ENCODE peak calls at places on chromosomes 7 and 10, in eight cellular contexts. One of them, this sample, is unnamed. For H3K4me1, the result is how much of the 10 kb centered on the place peaks cover.

GRCh38 chr7:94395141-94396041 is 696 bp downstream of the COL1A2 start:
- DNase-seq in H9: peak
- DNase-seq in DND-41: peak
- DNase-seq in HCT116: peak
- DNase-seq in H1: no peak
- DNase-seq in PC-9: no peak
- DNase-seq in hepatocyte: peak
- DNase-seq in mammary epithelial cell: peak
- DNase-seq in this sample: peak

GRCh38 chr7:17651926-17652385 is 288.3 kb downstream of the SNX13 start:
- DNase-seq in mammary epithelial cell: peak
- DNase-seq in hepatocyte: peak
- DNase-seq in HCT116: no peak
- DNase-seq in PC-9: no peak
- DNase-seq in DND-41: no peak
- DNase-seq in H9: no peak
- DNase-seq in H1: no peak
- DNase-seq in this sample: no peak

GRCh38 chr10:5968681-5969453 is 8.5 kb downstream of the IL15RA start:
- DNase-seq in hepatocyte: no peak
- DNase-seq in PC-9: no peak
- DNase-seq in H1: no peak
- DNase-seq in DND-41: no peak
- DNase-seq in HCT116: no peak
- DNase-seq in mammary epithelial cell: no peak
- DNase-seq in H9: no peak
- DNase-seq in this sample: no peak

GRCh38 chr10:92965314-92965713 is 95.3 kb upstream of the CYP26C1 start:
- DNase-seq in mammary epithelial cell: peak
- DNase-seq in hepatocyte: peak
- DNase-seq in DND-41: no peak
- DNase-seq in H9: no peak
- DNase-seq in H1: no peak
- DNase-seq in HCT116: peak
- DNase-seq in PC-9: no peak
- DNase-seq in this sample: peak

GRCh38 chr7:48938539-48938938 is 14.2 kb downstream of the CDC14C start:
- DNase-seq in mammary epithelial cell: peak
- DNase-seq in H9: no peak
- DNase-seq in H1: no peak
- DNase-seq in DND-41: no peak
- DNase-seq in hepatocyte: no peak
- DNase-seq in HCT116: no peak
- DNase-seq in PC-9: no peak
- DNase-seq in this sample: no peak

GRCh38 chr7:891805-892204 is 15.5 kb downstream of the GET4 start:
- DNase-seq in H1: no peak
- DNase-seq in PC-9: no peak
- DNase-seq in DND-41: no peak
- DNase-seq in hepatocyte: no peak
- DNase-seq in HCT116: no peak
- DNase-seq in H9: no peak
- DNase-seq in mammary epithelial cell: no peak
- DNase-seq in this sample: no peak

GRCh38 chr10:110326351-110327032 is 21.8 kb upstream of the SMNDC1 start:
- DNase-seq in H9: no peak
- DNase-seq in DND-41: no peak
- DNase-seq in H1: no peak
- DNase-seq in PC-9: no peak
- DNase-seq in mammary epithelial cell: peak
- DNase-seq in HCT116: peak
- DNase-seq in hepatocyte: no peak
- DNase-seq in this sample: no peak

GRCh38 chr10:48526371-48526821 is 78.5 kb downstream of the ARHGAP22 start:
- DNase-seq in H1: no peak
- DNase-seq in mammary epithelial cell: peak
- DNase-seq in PC-9: no peak
- DNase-seq in HCT116: no peak
- DNase-seq in H9: peak
- DNase-seq in hepatocyte: peak
- DNase-seq in DND-41: no peak
- DNase-seq in this sample: no peak

GRCh38 chr7:111333010-111333409 is 229.3 kb downstream of the IMMP2L start:
- DNase-seq in HCT116: no peak
- DNase-seq in PC-9: no peak
- DNase-seq in mammary epithelial cell: peak
- DNase-seq in DND-41: no peak
- DNase-seq in H1: no peak
- DNase-seq in H9: no peak
- DNase-seq in hepatocyte: no peak
- DNase-seq in this sample: no peak

GRCh38 chr10:4316166-4316810 is 509.7 kb upstream of the AKR1E2 start:
- DNase-seq in HCT116: no peak
- DNase-seq in PC-9: no peak
- DNase-seq in DND-41: no peak
- DNase-seq in mammary epithelial cell: peak
- DNase-seq in H1: no peak
- DNase-seq in H9: no peak
- DNase-seq in hepatocyte: no peak
- DNase-seq in this sample: no peak

GRCh38 chr10:118710487-118710886 is 44.3 kb downstream of the CACUL1 start:
- DNase-seq in DND-41: no peak
- DNase-seq in mammary epithelial cell: no peak
- DNase-seq in H1: no peak
- DNase-seq in HCT116: no peak
- DNase-seq in H9: no peak
- DNase-seq in PC-9: no peak
- DNase-seq in hepatocyte: no peak
- DNase-seq in this sample: no peak

GRCh38 chr7:80155374-80155773 is 20.7 kb downstream of the GNAI1 start:
- DNase-seq in HCT116: no peak
- DNase-seq in PC-9: no peak
- DNase-seq in H1: no peak
- DNase-seq in hepatocyte: no peak
- DNase-seq in DND-41: no peak
- DNase-seq in H9: no peak
- DNase-seq in mammary epithelial cell: no peak
- DNase-seq in this sample: no peak

GRCh38 chr7:80153446-80153845 is 18.8 kb downstream of the GNAI1 start:
- DNase-seq in hepatocyte: no peak
- DNase-seq in H1: no peak
- DNase-seq in PC-9: no peak
- DNase-seq in DND-41: no peak
- DNase-seq in H9: no peak
- DNase-seq in HCT116: no peak
- DNase-seq in mammary epithelial cell: no peak
- DNase-seq in this sample: no peak

GRCh38 chr7:80151274-80151665 is 16.6 kb downstream of the GNAI1 start:
- DNase-seq in HCT116: no peak
- DNase-seq in PC-9: no peak
- DNase-seq in mammary epithelial cell: peak
- DNase-seq in H9: no peak
- DNase-seq in hepatocyte: no peak
- DNase-seq in DND-41: no peak
- DNase-seq in H1: no peak
- DNase-seq in this sample: no peak

GRCh38 chr7:80150621-80151273 is 16.1 kb downstream of the GNAI1 start:
- DNase-seq in H9: no peak
- DNase-seq in mammary epithelial cell: peak
- DNase-seq in HCT116: no peak
- DNase-seq in H1: no peak
- DNase-seq in DND-41: no peak
- DNase-seq in hepatocyte: no peak
- DNase-seq in PC-9: no peak
- DNase-seq in this sample: no peak

DNA sequence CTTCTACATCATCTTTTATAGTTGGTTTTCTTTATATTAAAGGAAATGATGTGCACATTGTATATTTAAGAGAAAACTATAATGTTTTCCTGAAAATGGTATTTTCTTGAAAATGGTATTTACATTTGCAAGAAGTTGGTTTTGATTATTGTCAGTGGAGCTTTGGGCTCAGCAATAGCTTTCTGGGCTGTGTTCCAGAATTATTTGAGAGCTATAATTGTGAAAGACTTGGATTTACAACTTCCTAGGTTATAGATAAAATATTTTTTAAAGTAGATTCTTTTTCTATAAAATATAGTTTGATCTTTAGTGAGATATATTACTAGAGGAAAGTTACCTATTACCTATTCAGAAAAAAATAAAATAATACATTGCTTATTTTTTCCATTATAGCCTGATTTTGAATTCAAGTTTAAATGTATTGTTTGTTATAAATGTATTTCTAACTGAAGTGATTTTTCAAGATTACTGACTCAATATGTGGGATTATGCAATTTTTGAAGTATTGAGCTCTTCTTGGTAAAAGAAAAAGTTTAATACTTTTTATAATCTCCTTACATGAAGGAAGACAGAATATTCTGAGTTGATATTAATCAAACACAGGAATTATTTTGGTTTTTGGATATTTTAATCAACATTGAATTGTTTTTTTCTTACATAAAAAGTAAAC is 20.2 kb downstream of the GNAI1 start:
- DNase-seq in mammary epithelial cell: no peak
- DNase-seq in H9: no peak
- DNase-seq in DND-41: no peak
- DNase-seq in HCT116: no peak
- DNase-seq in hepatocyte: no peak
- DNase-seq in H1: no peak
- DNase-seq in PC-9: no peak
- DNase-seq in this sample: no peak
- H3K4me1 ChIP-seq in mammary epithelial cell: under half
- H3K4me1 ChIP-seq in H9: under half
- H3K4me1 ChIP-seq in DND-41: under half
- H3K4me1 ChIP-seq in HCT116: half or more
- H3K4me1 ChIP-seq in hepatocyte: under half
- H3K4me1 ChIP-seq in H1: under half
- H3K4me1 ChIP-seq in PC-9: under half
- H3K4me1 ChIP-seq in this sample: under half

DNA sequence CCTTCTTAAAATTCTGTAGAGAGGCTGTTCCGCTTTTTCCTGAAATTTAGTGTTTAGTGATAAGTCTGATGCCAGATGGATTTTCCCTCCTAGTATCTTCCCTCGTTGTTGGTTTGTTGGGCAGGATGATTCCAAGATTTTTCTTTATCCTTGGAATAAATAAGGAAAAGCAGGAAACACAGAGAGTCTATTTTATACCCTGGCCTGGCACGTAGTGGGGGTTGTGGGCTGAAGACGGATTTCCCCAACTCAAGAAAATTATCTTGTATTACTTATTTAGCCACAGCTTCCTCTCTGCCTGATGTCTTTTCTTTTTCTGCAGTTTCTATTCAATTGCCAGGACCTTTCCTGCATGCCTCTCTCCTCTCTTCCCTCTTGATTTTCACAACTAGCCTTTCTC is 111.1 kb downstream of the AOAH start:
- DNase-seq in H9: no peak
- DNase-seq in H1: no peak
- DNase-seq in PC-9: no peak
- DNase-seq in mammary epithelial cell: no peak
- DNase-seq in HCT116: no peak
- DNase-seq in DND-41: no peak
- DNase-seq in hepatocyte: no peak
- DNase-seq in this sample: no peak
- H3K4me2 ChIP-seq in H9: no peak
- H3K4me2 ChIP-seq in H1: no peak
- H3K4me2 ChIP-seq in PC-9: no peak
- H3K4me2 ChIP-seq in mammary epithelial cell: no peak
- H3K4me2 ChIP-seq in HCT116: no peak
- H3K4me2 ChIP-seq in DND-41: no peak
- H3K4me2 ChIP-seq in hepatocyte: no peak
- H3K4me2 ChIP-seq in this sample: no peak

GRCh38 chr7:57182031-57182430 is 49.8 kb upstream of the ZNF479 start:
- DNase-seq in HCT116: no peak
- DNase-seq in PC-9: no peak
- DNase-seq in mammary epithelial cell: no peak
- DNase-seq in H1: no peak
- DNase-seq in H9: no peak
- DNase-seq in DND-41: no peak
- DNase-seq in hepatocyte: no peak
- DNase-seq in this sample: no peak

GRCh38 chr7:57177856-57178767 is 45.9 kb upstream of the ZNF479 start:
- DNase-seq in HCT116: no peak
- DNase-seq in PC-9: no peak
- DNase-seq in DND-41: no peak
- DNase-seq in mammary epithelial cell: no peak
- DNase-seq in hepatocyte: no peak
- DNase-seq in H9: no peak
- DNase-seq in H1: no peak
- DNase-seq in this sample: no peak

GRCh38 chr7:57179776-57180415 is 47.7 kb upstream of the ZNF479 start:
- DNase-seq in HCT116: no peak
- DNase-seq in DND-41: no peak
- DNase-seq in hepatocyte: no peak
- DNase-seq in mammary epithelial cell: no peak
- DNase-seq in PC-9: no peak
- DNase-seq in H1: no peak
- DNase-seq in H9: no peak
- DNase-seq in this sample: no peak

GRCh38 chr7:57178768-57179139 is 46.5 kb upstream of the ZNF479 start:
- DNase-seq in hepatocyte: no peak
- DNase-seq in DND-41: no peak
- DNase-seq in PC-9: no peak
- DNase-seq in H9: no peak
- DNase-seq in HCT116: no peak
- DNase-seq in H1: no peak
- DNase-seq in mammary epithelial cell: no peak
- DNase-seq in this sample: no peak

GRCh38 chr7:57181281-57181680 is 49.0 kb upstream of the ZNF479 start:
- DNase-seq in mammary epithelial cell: no peak
- DNase-seq in H1: no peak
- DNase-seq in HCT116: no peak
- DNase-seq in DND-41: no peak
- DNase-seq in hepatocyte: no peak
- DNase-seq in PC-9: no peak
- DNase-seq in H9: no peak
- DNase-seq in this sample: no peak
- H2AFZ ChIP-seq in mammary epithelial cell: no peak
- H2AFZ ChIP-seq in H1: no peak
- H2AFZ ChIP-seq in HCT116: no peak
- H2AFZ ChIP-seq in DND-41: no peak
- H2AFZ ChIP-seq in hepatocyte: no peak
- H2AFZ ChIP-seq in PC-9: peak
- H2AFZ ChIP-seq in H9: no peak
- H2AFZ ChIP-seq in this sample: no peak

GRCh38 chr7:96827701-96828100 is 118.1 kb upstream of the SEM1 start:
- DNase-seq in DND-41: no peak
- DNase-seq in PC-9: no peak
- DNase-seq in mammary epithelial cell: no peak
- DNase-seq in HCT116: no peak
- DNase-seq in H1: no peak
- DNase-seq in H9: peak
- DNase-seq in hepatocyte: no peak
- DNase-seq in this sample: peak
- H3K4me1 ChIP-seq in DND-41: under half
- H3K4me1 ChIP-seq in PC-9: under half
- H3K4me1 ChIP-seq in mammary epithelial cell: under half
- H3K4me1 ChIP-seq in HCT116: under half
- H3K4me1 ChIP-seq in H1: under half
- H3K4me1 ChIP-seq in H9: under half
- H3K4me1 ChIP-seq in hepatocyte: under half
- H3K4me1 ChIP-seq in this sample: under half